ENCODE peak calls at places on chromosomes 5 and 9, in four cellular contexts. One of them, this sample, is unnamed.

GRCh38 chr5:143932584-143932983 is 120.6 kb downstream of the HMHB1 start:
- DNase-seq in hepatocyte: no peak
- DNase-seq in tibial nerve: no peak
- DNase-seq in AG04449: no peak
- DNase-seq in this sample: no peak

GRCh38 chr9:75876999-75877647 is 13.3 kb upstream of the PCSK5 start:
- DNase-seq in hepatocyte: no peak
- DNase-seq in AG04449: no peak
- DNase-seq in tibial nerve: no peak
- DNase-seq in this sample: no peak

GRCh38 chr5:112643339-112643971 is 94.2 kb upstream of the APC start:
- DNase-seq in AG04449: no peak
- DNase-seq in tibial nerve: no peak
- DNase-seq in hepatocyte: no peak
- DNase-seq in this sample: no peak

GRCh38 chr5:5381259-5382006 is 41.0 kb upstream of the ICE1 start:
- DNase-seq in hepatocyte: no peak
- DNase-seq in AG04449: no peak
- DNase-seq in tibial nerve: no peak
- DNase-seq in this sample: no peak

GRCh38 chr5:17113174-17113941 is 104.1 kb upstream of the BASP1 start:
- DNase-seq in AG04449: peak; percentile 92
- DNase-seq in tibial nerve: no peak
- DNase-seq in hepatocyte: no peak
- DNase-seq in this sample: no peak

GRCh38 chr5:581941-582340 is 30.2 kb upstream of the CEP72 start:
- DNase-seq in hepatocyte: no peak
- DNase-seq in tibial nerve: no peak
- DNase-seq in AG04449: no peak
- DNase-seq in this sample: no peak

GRCh38 chr5:43305948-43306563 is 7.2 kb downstream of the HMGCS1 start:
- DNase-seq in hepatocyte: peak; percentile 77
- DNase-seq in tibial nerve: no peak
- DNase-seq in AG04449: peak; percentile 31
- DNase-seq in this sample: no peak

GRCh38 chr5:1420211-1421195 is 24.7 kb downstream of the SLC6A3 start:
- DNase-seq in hepatocyte: no peak
- DNase-seq in tibial nerve: no peak
- DNase-seq in AG04449: no peak
- DNase-seq in this sample: no peak

GRCh38 chr5:158406884-158407790 is 548.2 kb upstream of the CLINT1 start:
- DNase-seq in hepatocyte: no peak
- DNase-seq in AG04449: peak; percentile 41
- DNase-seq in tibial nerve: no peak
- DNase-seq in this sample: no peak

GRCh38 chr5:124655943-124656459 is 90.4 kb downstream of the ZNF608 start:
- DNase-seq in hepatocyte: peak; percentile 81
- DNase-seq in tibial nerve: no peak
- DNase-seq in AG04449: no peak
- DNase-seq in this sample: no peak

GRCh38 chr5:93035194-93035593 is 545.8 kb downstream of the NR2F1-AS1 start:
- DNase-seq in tibial nerve: no peak
- DNase-seq in AG04449: no peak
- DNase-seq in hepatocyte: peak; percentile 25
- DNase-seq in this sample: no peak

GRCh38 chr5:147576646-147577535 is 67.0 kb upstream of the DPYSL3 start:
- DNase-seq in tibial nerve: peak; percentile 63
- DNase-seq in AG04449: no peak
- DNase-seq in hepatocyte: peak; percentile 77
- DNase-seq in this sample: no peak

GRCh38 chr9:87502446-87503232 is 5.0 kb downstream of the DAPK1 start:
- DNase-seq in tibial nerve: no peak
- DNase-seq in AG04449: no peak
- DNase-seq in hepatocyte: no peak
- DNase-seq in this sample: no peak

GRCh38 chr5:180353963-180354574 is 933 bp upstream of the GFPT2 start:
- DNase-seq in hepatocyte: no peak
- DNase-seq in tibial nerve: no peak
- DNase-seq in AG04449: no peak
- DNase-seq in this sample: no peak

GRCh38 chr9:12628546-12628945 is 64.6 kb upstream of the TYRP1 start:
- DNase-seq in AG04449: no peak
- DNase-seq in hepatocyte: no peak
- DNase-seq in tibial nerve: no peak
- DNase-seq in this sample: no peak

GRCh38 chr9:117247271-117247670 is 167.6 kb downstream of the ASTN2 start:
- DNase-seq in AG04449: no peak
- DNase-seq in hepatocyte: peak; percentile 19
- DNase-seq in tibial nerve: no peak
- DNase-seq in this sample: no peak

GRCh38 chr9:138099803-138100598 is 222.4 kb downstream of the CACNA1B start:
- DNase-seq in hepatocyte: no peak
- DNase-seq in tibial nerve: no peak
- DNase-seq in AG04449: no peak
- DNase-seq in this sample: peak; percentile 5

GRCh38 chr5:179762079-179762780 is 29.6 kb downstream of the MAML1 start:
- DNase-seq in tibial nerve: no peak
- DNase-seq in AG04449: no peak
- DNase-seq in hepatocyte: peak; percentile 22
- DNase-seq in this sample: no peak

GRCh38 chr9:97478301-97478981 is 23.0 kb upstream of the TMOD1 start:
- DNase-seq in hepatocyte: peak; percentile 52
- DNase-seq in AG04449: no peak
- DNase-seq in tibial nerve: no peak
- DNase-seq in this sample: no peak

GRCh38 chr5:135349441-135349840 is 49.6 kb downstream of the MACROH2A1 start:
- DNase-seq in hepatocyte: no peak
- DNase-seq in tibial nerve: no peak
- DNase-seq in AG04449: no peak
- DNase-seq in this sample: no peak

GRCh38 chr5:60586307-60586901 is 113.6 kb downstream of the DEPDC1B start:
- DNase-seq in tibial nerve: no peak
- DNase-seq in hepatocyte: peak; percentile 28
- DNase-seq in AG04449: no peak
- DNase-seq in this sample: no peak

GRCh38 chr9:114799441-114799840 is 6.4 kb downstream of the TNFSF15 start:
- DNase-seq in AG04449: no peak
- DNase-seq in tibial nerve: no peak
- DNase-seq in hepatocyte: peak; percentile 45
- DNase-seq in this sample: no peak

GRCh38 chr5:81235287-81236072 is 2.4 kb downstream of the CKMT2 start:
- DNase-seq in AG04449: no peak
- DNase-seq in hepatocyte: no peak
- DNase-seq in tibial nerve: no peak
- DNase-seq in this sample: no peak

GRCh38 chr9:93133641-93134017 is 422 bp downstream of the NINJ1 start:
- DNase-seq in AG04449: no peak
- DNase-seq in hepatocyte: peak; percentile 94
- DNase-seq in tibial nerve: peak; percentile 68
- DNase-seq in this sample: peak; percentile 65

GRCh38 chr9:12681620-12682019 is 11.6 kb upstream of the TYRP1 start:
- DNase-seq in tibial nerve: no peak
- DNase-seq in AG04449: no peak
- DNase-seq in hepatocyte: no peak
- DNase-seq in this sample: no peak

GRCh38 chr9:82443312-82443711 is 454.7 kb downstream of the SPATA31D1 start:
- DNase-seq in AG04449: no peak
- DNase-seq in tibial nerve: no peak
- DNase-seq in hepatocyte: peak; percentile 13
- DNase-seq in this sample: no peak

GRCh38 chr9:82445556-82445955 is 457.0 kb downstream of the SPATA31D1 start:
- DNase-seq in hepatocyte: no peak
- DNase-seq in AG04449: no peak
- DNase-seq in tibial nerve: no peak
- DNase-seq in this sample: no peak

GRCh38 chr9:82447343-82447742 is 458.8 kb downstream of the SPATA31D1 start:
- DNase-seq in hepatocyte: no peak
- DNase-seq in tibial nerve: no peak
- DNase-seq in AG04449: no peak
- DNase-seq in this sample: no peak
- TF ChIP-seq CTCF in hepatocyte: no peak
- TF ChIP-seq CTCF in tibial nerve: no peak
- TF ChIP-seq CTCF in AG04449: no peak
- TF ChIP-seq CTCF in this sample: no peak

GRCh38 chr5:77082280-77082679 is 4.8 kb downstream of the ZBED3 start:
- DNase-seq in tibial nerve: no peak
- DNase-seq in AG04449: no peak
- DNase-seq in hepatocyte: no peak
- DNase-seq in this sample: no peak

GRCh38 chr5:77083088-77083487 is 4.0 kb downstream of the ZBED3 start:
- DNase-seq in AG04449: no peak
- DNase-seq in tibial nerve: no peak
- DNase-seq in hepatocyte: no peak
- DNase-seq in this sample: no peak

GRCh38 chr5:77086611-77087483 is at the start of gene ZBED3:
- DNase-seq in hepatocyte: peak; percentile 89
- DNase-seq in tibial nerve: no peak
- DNase-seq in AG04449: no peak
- DNase-seq in this sample: peak; percentile 62

DNA sequence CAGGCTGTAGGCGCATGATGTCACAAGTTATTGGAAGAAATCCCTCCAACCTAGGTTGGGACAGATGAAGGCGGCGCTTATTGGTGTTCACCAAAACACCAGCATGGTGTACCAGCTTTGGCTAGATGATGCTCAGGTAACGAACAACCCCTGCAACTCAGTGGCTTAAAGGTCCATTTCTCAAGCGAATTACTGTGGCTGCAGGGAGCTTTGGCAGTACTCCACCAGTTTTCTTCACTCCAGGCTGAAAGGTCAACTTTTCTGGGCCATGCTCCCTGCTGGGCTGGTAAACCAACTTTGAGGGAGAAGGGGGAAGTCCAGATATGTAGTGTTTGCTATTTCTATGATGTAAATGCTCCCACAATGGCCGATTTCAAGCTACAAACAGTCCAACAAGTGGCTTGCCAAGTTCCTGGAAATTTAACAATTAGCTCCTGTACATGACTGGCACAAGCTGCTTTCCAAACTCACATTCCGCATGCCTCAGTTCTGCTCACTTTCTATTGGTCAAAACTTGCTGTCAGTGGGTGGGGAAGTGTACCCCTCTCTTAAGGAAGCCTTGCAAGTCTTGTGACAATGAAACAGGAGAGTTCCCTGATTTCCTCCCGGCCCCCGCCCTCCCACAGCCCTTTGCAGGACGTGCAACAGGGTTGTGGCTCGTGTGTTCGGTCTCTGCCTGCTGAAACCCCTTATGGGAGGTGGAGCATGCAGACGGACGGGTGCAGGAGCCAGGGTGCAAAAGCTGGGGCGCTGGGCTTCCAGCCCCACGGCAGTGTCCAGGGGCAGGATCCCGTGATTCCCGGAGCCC is 603 bp upstream of the ZBED3 start:
- DNase-seq in hepatocyte: peak; percentile 32
- DNase-seq in tibial nerve: no peak
- DNase-seq in AG04449: no peak
- DNase-seq in this sample: no peak
- TF ChIP-seq CTCF in hepatocyte: no peak
- TF ChIP-seq CTCF in tibial nerve: no peak
- TF ChIP-seq CTCF in AG04449: no peak
- TF ChIP-seq CTCF in this sample: no peak

GRCh38 chr9:128128836-128129590 is 1.5 kb upstream of the PTGES2 start:
- DNase-seq in tibial nerve: no peak
- DNase-seq in AG04449: no peak
- DNase-seq in hepatocyte: no peak
- DNase-seq in this sample: no peak

GRCh38 chr9:128125575-128126354 is 1.8 kb downstream of the PTGES2 start:
- DNase-seq in tibial nerve: no peak
- DNase-seq in hepatocyte: no peak
- DNase-seq in AG04449: no peak
- DNase-seq in this sample: no peak

GRCh38 chr9:128124873-128125574 is 2.5 kb downstream of the PTGES2 start:
- DNase-seq in tibial nerve: peak; percentile 53
- DNase-seq in AG04449: no peak
- DNase-seq in hepatocyte: peak; percentile 76
- DNase-seq in this sample: no peak

GRCh38 chr9:128127990-128128835 is 684 bp upstream of the PTGES2 start:
- DNase-seq in AG04449: peak; percentile 42
- DNase-seq in tibial nerve: peak; percentile 69
- DNase-seq in hepatocyte: peak; percentile 92
- DNase-seq in this sample: peak; percentile 86

GRCh38 chr9:128127568-128127989 is at the start of gene PTGES2:
- DNase-seq in AG04449: no peak
- DNase-seq in hepatocyte: peak; percentile 93
- DNase-seq in tibial nerve: peak; percentile 72
- DNase-seq in this sample: peak; percentile 83
- TF ChIP-seq CTCF in AG04449: no peak
- TF ChIP-seq CTCF in hepatocyte: no peak
- TF ChIP-seq CTCF in tibial nerve: no peak
- TF ChIP-seq CTCF in this sample: no peak

GRCh38 chr9:2662496-2662895 is 40.9 kb downstream of the VLDLR start:
- DNase-seq in tibial nerve: no peak
- DNase-seq in hepatocyte: peak; percentile 22
- DNase-seq in AG04449: no peak
- DNase-seq in this sample: no peak
- TF ChIP-seq CTCF in tibial nerve: no peak
- TF ChIP-seq CTCF in hepatocyte: peak; percentile 16
- TF ChIP-seq CTCF in AG04449: peak; percentile 18
- TF ChIP-seq CTCF in this sample: no peak